ENCODE peak calls at places on chromosomes 5 and 9, in seven cellular contexts. B is body of pancreas, N is Peyer's patch, T is endodermal cell, K is aorta, V is tibial nerve, A is adrenal gland. Y is an unnamed sample.

GRCh38 chr9:20898885-20899554 is 132.4 kb downstream of the HACD4 start:
- DNase-seq in B (no peak), N (no peak), T (no peak), K (no peak), V (no peak), A (peak), Y (peak)

GRCh38 chr5:52702877-52703276 is 84.8 kb upstream of the ITGA1 start:
- DNase-seq in B (no peak), N (no peak), T (no peak), K (no peak), V (no peak), A (no peak), Y (no peak)

GRCh38 chr9:34929506-34930102 is 28.5 kb upstream of the PHF24 start:
- DNase-seq in B (peak), N (no peak), T (peak), K (no peak), V (no peak), A (peak), Y (no peak)

GRCh38 chr5:10548418-10549122 is 15.3 kb upstream of the ANKRD33B start:
- DNase-seq in B (no peak), N (no peak), T (no peak), K (no peak), V (no peak), A (no peak), Y (no peak)

GRCh38 chr9:107700902-107701301 is 211.3 kb upstream of the KLF4 start:
- DNase-seq in B (no peak), N (no peak), T (no peak), K (no peak), V (no peak), A (no peak), Y (no peak)

GRCh38 chr5:9507974-9508373 is 37.9 kb downstream of the SEMA5A start:
- DNase-seq in B (no peak), N (no peak), T (no peak), K (no peak), V (no peak), A (no peak), Y (no peak)

GRCh38 chr5:37717613-37718431 is 122.0 kb downstream of the GDNF start:
- DNase-seq in B (peak), N (no peak), T (no peak), K (no peak), V (no peak), A (peak), Y (peak)

GRCh38 chr5:128237504-128237903 is 153.9 kb downstream of the SLC12A2 start:
- DNase-seq in B (no peak), N (no peak), T (no peak), K (no peak), V (no peak), A (no peak), Y (no peak)

GRCh38 chr9:110785166-110785565 is 116.6 kb downstream of the MUSK start:
- DNase-seq in B (no peak), N (no peak), T (no peak), K (no peak), V (no peak), A (no peak), Y (no peak)

GRCh38 chr5:124408738-124409453 is 337.5 kb downstream of the ZNF608 start:
- DNase-seq in B (no peak), N (no peak), T (no peak), K (no peak), V (no peak), A (no peak), Y (no peak)

GRCh38 chr9:132733133-132733815 is 63.0 kb downstream of the GTF3C4 start:
- DNase-seq in B (no peak), N (no peak), T (no peak), K (peak), V (peak), A (no peak), Y (no peak)

GRCh38 chr5:132102944-132103343 is 29.4 kb downstream of the CSF2 start:
- DNase-seq in B (no peak), N (no peak), T (no peak), K (no peak), V (no peak), A (no peak), Y (no peak)

GRCh38 chr9:96232539-96233241 is 69.3 kb downstream of the HSD17B3 start:
- DNase-seq in B (peak), N (no peak), T (peak), K (no peak), V (peak), A (peak), Y (no peak)

GRCh38 chr5:59158165-59158564 is 575.3 kb downstream of the RAB3C start:
- DNase-seq in B (no peak), N (no peak), T (no peak), K (no peak), V (no peak), A (no peak), Y (no peak)

GRCh38 chr9:92100237-92100911 is 14.8 kb downstream of the SPTLC1 start:
- DNase-seq in B (no peak), N (no peak), T (peak), K (no peak), V (no peak), A (peak), Y (peak)

GRCh38 chr5:124538931-124539330 is 207.5 kb downstream of the ZNF608 start:
- DNase-seq in B (no peak), N (no peak), T (no peak), K (no peak), V (no peak), A (no peak), Y (no peak)

GRCh38 chr9:20402273-20402875 is 219.9 kb downstream of the MLLT3 start:
- DNase-seq in B (no peak), N (no peak), T (no peak), K (no peak), V (no peak), A (no peak), Y (no peak)

GRCh38 chr5:172868924-172869565 is 35.0 kb downstream of the ERGIC1 start:
- DNase-seq in B (peak), N (no peak), T (no peak), K (peak), V (peak), A (peak), Y (no peak)

GRCh38 chr5:169904059-169904458 is 76.2 kb downstream of the INSYN2B start:
- DNase-seq in B (no peak), N (no peak), T (no peak), K (no peak), V (peak), A (no peak), Y (no peak)

GRCh38 chr5:38831909-38832308 is 13.9 kb upstream of the OSMR start:
- DNase-seq in B (no peak), N (no peak), T (peak), K (no peak), V (no peak), A (no peak), Y (no peak)

GRCh38 chr9:96567203-96567700 is 52.4 kb downstream of the CDC14B start:
- DNase-seq in B (no peak), N (peak), T (no peak), K (no peak), V (no peak), A (no peak), Y (no peak)

GRCh38 chr5:163571755-163572154 is 66.3 kb downstream of the MAT2B start:
- DNase-seq in B (no peak), N (no peak), T (no peak), K (no peak), V (no peak), A (no peak), Y (no peak)

GRCh38 chr5:175015028-175015427 is 290.6 kb downstream of the MSX2 start:
- DNase-seq in B (no peak), N (no peak), T (no peak), K (no peak), V (no peak), A (no peak), Y (no peak)

GRCh38 chr5:174571662-174572397 is 152.6 kb upstream of the MSX2 start:
- DNase-seq in B (peak), N (no peak), T (peak), K (no peak), V (peak), A (peak), Y (peak)

GRCh38 chr9:118990949-118991348 is 378.3 kb downstream of the BRINP1 start:
- DNase-seq in B (no peak), N (no peak), T (no peak), K (no peak), V (no peak), A (no peak), Y (no peak)

GRCh38 chr5:168946363-168946762 is 354.6 kb downstream of the SLIT3 start:
- DNase-seq in B (no peak), N (no peak), T (peak), K (no peak), V (no peak), A (no peak), Y (no peak)

GRCh38 chr5:136046231-136046630 is 17.4 kb downstream of the TGFBI start:
- DNase-seq in B (no peak), N (no peak), T (peak), K (peak), V (no peak), A (no peak), Y (no peak)

GRCh38 chr5:179212870-179213269 is 132.4 kb downstream of the ADAMTS2 start:
- DNase-seq in B (no peak), N (no peak), T (no peak), K (no peak), V (no peak), A (no peak), Y (no peak)

GRCh38 chr9:30065888-30066287 is 2318.6 kb upstream of the ACO1 start:
- DNase-seq in B (no peak), N (no peak), T (no peak), K (no peak), V (no peak), A (no peak), Y (no peak)

GRCh38 chr9:130860458-130861316 is 25.6 kb downstream of the ABL1 start:
- DNase-seq in B (peak), N (no peak), T (no peak), K (peak), V (peak), A (peak), Y (no peak)

GRCh38 chr9:116145036-116145435 is 8.6 kb upstream of the PAPPA start:
- DNase-seq in B (no peak), N (no peak), T (no peak), K (no peak), V (no peak), A (no peak), Y (no peak)

GRCh38 chr9:135804588-135805421 is 102.5 kb downstream of the CAMSAP1 start:
- DNase-seq in B (no peak), N (no peak), T (peak), K (no peak), V (no peak), A (no peak), Y (no peak)

GRCh38 chr5:10622810-10623209 is 58.9 kb downstream of the ANKRD33B start:
- DNase-seq in B (no peak), N (no peak), T (no peak), K (no peak), V (no peak), A (no peak), Y (no peak)

GRCh38 chr9:114852050-114852594 is 46.3 kb upstream of the TNFSF15 start:
- DNase-seq in B (no peak), N (no peak), T (no peak), K (no peak), V (peak), A (peak), Y (no peak)

GRCh38 chr5:123937230-123937629 is 425.3 kb downstream of the CSNK1G3 start:
- DNase-seq in B (no peak), N (no peak), T (peak), K (no peak), V (no peak), A (peak), Y (no peak)

GRCh38 chr5:113271015-113271414 is 163.8 kb downstream of the TSSK1B start:
- DNase-seq in B (no peak), N (no peak), T (peak), K (no peak), V (no peak), A (no peak), Y (peak)

GRCh38 chr9:109771084-109771483 is 8.9 kb upstream of the PALM2AKAP2 start:
- DNase-seq in B (no peak), N (no peak), T (peak), K (no peak), V (no peak), A (no peak), Y (no peak)

GRCh38 chr9:127927457-127928231 is 2.9 kb downstream of the PIP5KL1 start:
- DNase-seq in B (peak), N (peak), T (peak), K (no peak), V (no peak), A (no peak), Y (no peak)

GRCh38 chr9:90085633-90086032 is 480.8 kb downstream of the GADD45G start:
- DNase-seq in B (no peak), N (no peak), T (no peak), K (no peak), V (no peak), A (no peak), Y (no peak)
- H3K27ac ChIP-seq in B (no peak), N (no peak), T (no peak), K (no peak), V (no peak), A (no peak), Y (no peak)

GRCh38 chr5:133939668-133940067 is 28.8 kb downstream of the C5orf15 start:
- DNase-seq in B (no peak), N (no peak), T (no peak), K (peak), V (no peak), A (no peak), Y (no peak)

GRCh38 chr5:133936611-133937015 is 31.8 kb downstream of the C5orf15 start:
- DNase-seq in B (no peak), N (no peak), T (no peak), K (peak), V (no peak), A (peak), Y (no peak)

GRCh38 chr5:133934822-133935793 is 33.3 kb downstream of the C5orf15 start:
- DNase-seq in B (no peak), N (peak), T (no peak), K (peak), V (no peak), A (no peak), Y (no peak)

GRCh38 chr5:133938932-133939331 is 29.5 kb downstream of the C5orf15 start:
- DNase-seq in B (no peak), N (no peak), T (no peak), K (no peak), V (no peak), A (no peak), Y (no peak)

GRCh38 chr5:133938039-133938821 is 30.2 kb downstream of the C5orf15 start:
- DNase-seq in B (peak), N (no peak), T (no peak), K (peak), V (no peak), A (no peak), Y (no peak)
- H3K27ac ChIP-seq in B (peak), N (peak), T (no peak), K (no peak), V (no peak), A (no peak), Y (no peak)

GRCh38 chr5:142568996-142569335 is 116.9 kb downstream of the FGF1 start:
- DNase-seq in B (no peak), N (no peak), T (peak), K (no peak), V (no peak), A (no peak), Y (peak)

GRCh38 chr5:142569905-142570304 is 116.0 kb downstream of the FGF1 start:
- DNase-seq in B (no peak), N (no peak), T (no peak), K (no peak), V (no peak), A (no peak), Y (no peak)

GRCh38 chr5:142571351-142571750 is 114.5 kb downstream of the FGF1 start:
- DNase-seq in B (no peak), N (no peak), T (peak), K (no peak), V (no peak), A (no peak), Y (no peak)

GRCh38 chr5:142571921-142572320 is 114.0 kb downstream of the FGF1 start:
- DNase-seq in B (no peak), N (no peak), T (no peak), K (no peak), V (no peak), A (no peak), Y (no peak)

GRCh38 chr5:142568271-142568995 is 117.5 kb downstream of the FGF1 start:
- DNase-seq in B (no peak), N (no peak), T (peak), K (no peak), V (peak), A (peak), Y (no peak)
- H3K27ac ChIP-seq in B (no peak), N (no peak), T (no peak), K (peak), V (peak), A (peak), Y (peak)

GRCh38 chr9:120715331-120715924 is 1.2 kb upstream of the MEGF9 start:
- DNase-seq in B (no peak), N (no peak), T (peak), K (peak), V (peak), A (peak), Y (no peak)

GRCh38 chr9:120714846-120715231 is 569 bp upstream of the MEGF9 start:
- DNase-seq in B (peak), N (no peak), T (no peak), K (no peak), V (no peak), A (no peak), Y (no peak)

GRCh38 chr9:120713257-120714087 is 798 bp downstream of the MEGF9 start:
- DNase-seq in B (peak), N (peak), T (peak), K (peak), V (no peak), A (no peak), Y (no peak)

GRCh38 chr9:120712539-120713031 is 1.7 kb downstream of the MEGF9 start:
- DNase-seq in B (no peak), N (no peak), T (no peak), K (no peak), V (no peak), A (no peak), Y (no peak)

DNA sequence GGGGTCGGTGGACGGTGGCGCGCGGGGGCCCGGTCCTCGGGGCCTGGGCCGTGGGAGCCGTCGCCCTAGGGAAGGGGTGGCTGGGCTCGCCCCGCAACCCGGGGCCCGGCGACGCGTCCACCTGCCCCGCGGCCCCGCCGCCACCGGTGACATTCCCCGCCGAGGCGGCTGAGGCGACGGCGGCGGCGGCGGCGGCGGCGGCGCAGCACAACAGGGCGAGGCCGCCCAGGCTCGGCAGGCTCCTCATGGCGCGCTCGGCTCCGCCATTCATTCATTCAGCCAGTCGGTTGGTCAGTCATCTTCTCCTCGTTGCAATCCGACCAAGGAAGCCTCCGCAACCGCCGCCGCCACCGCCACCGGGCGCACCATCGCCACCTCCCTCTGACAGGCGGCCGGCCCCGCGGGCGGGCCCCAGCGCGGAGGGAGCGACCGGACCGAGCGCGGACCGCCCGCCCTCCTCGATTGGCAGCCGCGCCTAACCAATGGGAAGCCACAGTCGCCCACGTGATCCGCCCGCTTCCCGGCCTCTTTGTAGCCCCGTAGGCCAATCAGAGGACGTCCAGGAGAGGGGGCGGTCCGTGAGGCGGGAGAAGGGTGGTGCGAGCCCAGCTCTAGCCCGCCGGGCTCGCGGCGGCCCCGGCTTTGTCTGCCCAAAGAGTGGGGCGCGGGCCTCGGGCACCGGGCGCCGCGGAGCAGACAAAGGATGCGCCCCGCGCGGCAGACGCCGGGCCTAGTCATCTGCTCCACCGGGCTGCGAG is at the start of gene MEGF9:
- DNase-seq in B (peak), N (peak), T (peak), K (peak), V (peak), A (peak), Y (peak)
- H3K27ac ChIP-seq in B (peak), N (peak), T (peak), K (no peak), V (peak), A (peak), Y (peak)

GRCh38 chr9:137590469-137591383 is at the start of gene ZMYND19:
- DNase-seq in B (peak), N (peak), T (peak), K (peak), V (peak), A (peak), Y (peak)
- H3K27ac ChIP-seq in B (peak), N (peak), T (peak), K (no peak), V (peak), A (peak), Y (peak)

DNA sequence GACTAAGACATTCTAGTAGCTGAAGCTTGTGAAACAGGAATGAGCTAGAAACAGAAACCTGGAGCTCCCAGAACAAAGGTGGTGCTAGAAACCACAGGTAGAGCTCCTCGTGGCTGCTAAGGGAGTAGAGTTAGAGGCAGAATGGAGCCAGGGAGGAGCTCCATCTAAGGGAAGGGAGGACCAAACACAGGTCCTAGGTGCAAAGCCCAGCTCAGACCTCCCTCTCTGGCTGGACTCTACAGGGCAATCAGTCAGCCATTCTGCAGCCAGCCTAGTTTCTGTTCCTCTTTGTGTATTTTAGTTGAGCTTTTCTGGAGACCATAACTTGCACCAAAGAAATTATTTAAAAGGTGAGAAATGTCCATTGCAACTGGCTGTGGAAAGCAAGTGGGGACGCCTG is 70.4 kb downstream of the CRB2 start:
- DNase-seq in B (no peak), N (no peak), T (peak), K (peak), V (no peak), A (no peak), Y (no peak)
- H3K27ac ChIP-seq in B (no peak), N (no peak), T (no peak), K (no peak), V (no peak), A (no peak), Y (no peak)

Y was measured in epithelial cell of prostate.